ENCODE peak calls at places on chromosomes 1 and 21, in eight cellular contexts. One of them, this sample, is unnamed.

GRCh38 chr1:243597383-243597782 is 252.7 kb downstream of the AKT3 start:
- DNase-seq in naive thymus-derived CD4-positive, alpha-beta T cell: no peak
- DNase-seq in fibroblast of lung: peak
- DNase-seq in PC-9: no peak
- DNase-seq in MM.1S: no peak
- DNase-seq in cardiac muscle cell: no peak
- DNase-seq in endodermal cell: no peak
- DNase-seq in AG04450: no peak
- DNase-seq in this sample: no peak

GRCh38 chr1:27360159-27361043 is 6.4 kb downstream of the MAP3K6 start:
- DNase-seq in MM.1S: no peak
- DNase-seq in PC-9: no peak
- DNase-seq in cardiac muscle cell: peak
- DNase-seq in endodermal cell: peak
- DNase-seq in fibroblast of lung: no peak
- DNase-seq in AG04450: no peak
- DNase-seq in naive thymus-derived CD4-positive, alpha-beta T cell: peak
- DNase-seq in this sample: peak

GRCh38 chr1:7808253-7808844 is 24.3 kb downstream of the PER3 start:
- DNase-seq in AG04450: no peak
- DNase-seq in naive thymus-derived CD4-positive, alpha-beta T cell: peak
- DNase-seq in MM.1S: peak
- DNase-seq in cardiac muscle cell: peak
- DNase-seq in endodermal cell: no peak
- DNase-seq in fibroblast of lung: peak
- DNase-seq in PC-9: no peak
- DNase-seq in this sample: peak

GRCh38 chr1:22888320-22889075 is 84.2 kb downstream of the LACTBL1 start:
- DNase-seq in AG04450: no peak
- DNase-seq in endodermal cell: no peak
- DNase-seq in fibroblast of lung: peak
- DNase-seq in naive thymus-derived CD4-positive, alpha-beta T cell: no peak
- DNase-seq in cardiac muscle cell: no peak
- DNase-seq in MM.1S: no peak
- DNase-seq in PC-9: no peak
- DNase-seq in this sample: no peak

GRCh38 chr1:172883387-172883791 is 167.4 kb downstream of the TNFSF18 start:
- DNase-seq in cardiac muscle cell: no peak
- DNase-seq in MM.1S: peak
- DNase-seq in naive thymus-derived CD4-positive, alpha-beta T cell: no peak
- DNase-seq in AG04450: no peak
- DNase-seq in fibroblast of lung: peak
- DNase-seq in PC-9: no peak
- DNase-seq in endodermal cell: no peak
- DNase-seq in this sample: no peak

GRCh38 chr1:172662464-172663109 is 3.7 kb downstream of the FASLG start:
- DNase-seq in naive thymus-derived CD4-positive, alpha-beta T cell: peak
- DNase-seq in cardiac muscle cell: no peak
- DNase-seq in MM.1S: peak
- DNase-seq in endodermal cell: no peak
- DNase-seq in PC-9: no peak
- DNase-seq in AG04450: peak
- DNase-seq in fibroblast of lung: peak
- DNase-seq in this sample: peak

GRCh38 chr1:6385673-6386191 is 7.8 kb downstream of the ACOT7 start:
- DNase-seq in fibroblast of lung: peak
- DNase-seq in PC-9: peak
- DNase-seq in endodermal cell: peak
- DNase-seq in MM.1S: no peak
- DNase-seq in cardiac muscle cell: peak
- DNase-seq in AG04450: no peak
- DNase-seq in naive thymus-derived CD4-positive, alpha-beta T cell: no peak
- DNase-seq in this sample: no peak

GRCh38 chr1:172719694-172720138 is 60.8 kb downstream of the FASLG start:
- DNase-seq in PC-9: peak
- DNase-seq in MM.1S: peak
- DNase-seq in AG04450: no peak
- DNase-seq in cardiac muscle cell: peak
- DNase-seq in fibroblast of lung: peak
- DNase-seq in endodermal cell: peak
- DNase-seq in naive thymus-derived CD4-positive, alpha-beta T cell: peak
- DNase-seq in this sample: no peak

GRCh38 chr1:97210302-97210701 is 488.7 kb downstream of the PTBP2 start:
- DNase-seq in fibroblast of lung: peak
- DNase-seq in cardiac muscle cell: no peak
- DNase-seq in MM.1S: no peak
- DNase-seq in endodermal cell: no peak
- DNase-seq in PC-9: no peak
- DNase-seq in naive thymus-derived CD4-positive, alpha-beta T cell: no peak
- DNase-seq in AG04450: no peak
- DNase-seq in this sample: no peak

GRCh38 chr21:45536301-45537081 is 5.7 kb downstream of the SLC19A1 start:
- DNase-seq in endodermal cell: peak
- DNase-seq in PC-9: no peak
- DNase-seq in naive thymus-derived CD4-positive, alpha-beta T cell: no peak
- DNase-seq in AG04450: no peak
- DNase-seq in MM.1S: no peak
- DNase-seq in cardiac muscle cell: no peak
- DNase-seq in fibroblast of lung: no peak
- DNase-seq in this sample: no peak

GRCh38 chr1:160837558-160838205 is 25.0 kb downstream of the CD244 start:
- DNase-seq in PC-9: peak
- DNase-seq in MM.1S: peak
- DNase-seq in fibroblast of lung: peak
- DNase-seq in endodermal cell: no peak
- DNase-seq in AG04450: no peak
- DNase-seq in cardiac muscle cell: no peak
- DNase-seq in naive thymus-derived CD4-positive, alpha-beta T cell: peak
- DNase-seq in this sample: peak

GRCh38 chr1:231385118-231385748 is 36.9 kb downstream of the EGLN1 start:
- DNase-seq in MM.1S: no peak
- DNase-seq in cardiac muscle cell: no peak
- DNase-seq in naive thymus-derived CD4-positive, alpha-beta T cell: no peak
- DNase-seq in AG04450: no peak
- DNase-seq in fibroblast of lung: peak
- DNase-seq in endodermal cell: no peak
- DNase-seq in PC-9: peak
- DNase-seq in this sample: no peak

GRCh38 chr1:184974086-184974836 is at the start of gene NIBAN1:
- DNase-seq in naive thymus-derived CD4-positive, alpha-beta T cell: peak
- DNase-seq in cardiac muscle cell: peak
- DNase-seq in endodermal cell: peak
- DNase-seq in PC-9: peak
- DNase-seq in fibroblast of lung: peak
- DNase-seq in AG04450: no peak
- DNase-seq in MM.1S: peak
- DNase-seq in this sample: peak

GRCh38 chr1:81498370-81499184 is 302.2 kb upstream of the ADGRL2 start:
- DNase-seq in cardiac muscle cell: no peak
- DNase-seq in naive thymus-derived CD4-positive, alpha-beta T cell: no peak
- DNase-seq in MM.1S: peak
- DNase-seq in AG04450: no peak
- DNase-seq in endodermal cell: no peak
- DNase-seq in PC-9: no peak
- DNase-seq in fibroblast of lung: no peak
- DNase-seq in this sample: no peak

GRCh38 chr1:68210027-68210426 is 22.3 kb downstream of the WLS start:
- DNase-seq in PC-9: no peak
- DNase-seq in endodermal cell: no peak
- DNase-seq in cardiac muscle cell: no peak
- DNase-seq in AG04450: no peak
- DNase-seq in fibroblast of lung: no peak
- DNase-seq in naive thymus-derived CD4-positive, alpha-beta T cell: no peak
- DNase-seq in MM.1S: no peak
- DNase-seq in this sample: no peak

GRCh38 chr1:230851291-230851691 is 17.0 kb downstream of the C1orf198 start:
- DNase-seq in PC-9: no peak
- DNase-seq in naive thymus-derived CD4-positive, alpha-beta T cell: no peak
- DNase-seq in AG04450: no peak
- DNase-seq in cardiac muscle cell: peak
- DNase-seq in MM.1S: no peak
- DNase-seq in fibroblast of lung: peak
- DNase-seq in endodermal cell: peak
- DNase-seq in this sample: no peak

GRCh38 chr1:30864681-30865080 is 43.9 kb downstream of the SDC3 start:
- DNase-seq in endodermal cell: no peak
- DNase-seq in cardiac muscle cell: no peak
- DNase-seq in PC-9: no peak
- DNase-seq in AG04450: no peak
- DNase-seq in fibroblast of lung: no peak
- DNase-seq in naive thymus-derived CD4-positive, alpha-beta T cell: no peak
- DNase-seq in MM.1S: no peak
- DNase-seq in this sample: no peak

GRCh38 chr1:50605186-50605875 is 182.1 kb upstream of the DMRTA2 start:
- DNase-seq in PC-9: no peak
- DNase-seq in fibroblast of lung: peak
- DNase-seq in endodermal cell: peak
- DNase-seq in naive thymus-derived CD4-positive, alpha-beta T cell: no peak
- DNase-seq in MM.1S: no peak
- DNase-seq in AG04450: no peak
- DNase-seq in cardiac muscle cell: peak
- DNase-seq in this sample: peak

GRCh38 chr1:74652711-74653131 is 20.9 kb downstream of the ERICH3 start:
- DNase-seq in naive thymus-derived CD4-positive, alpha-beta T cell: no peak
- DNase-seq in fibroblast of lung: peak
- DNase-seq in AG04450: peak
- DNase-seq in MM.1S: no peak
- DNase-seq in PC-9: peak
- DNase-seq in cardiac muscle cell: no peak
- DNase-seq in endodermal cell: no peak
- DNase-seq in this sample: no peak

GRCh38 chr1:154860154-154860870 is 9.8 kb downstream of the KCNN3 start:
- DNase-seq in naive thymus-derived CD4-positive, alpha-beta T cell: no peak
- DNase-seq in MM.1S: peak
- DNase-seq in PC-9: no peak
- DNase-seq in AG04450: no peak
- DNase-seq in fibroblast of lung: no peak
- DNase-seq in endodermal cell: no peak
- DNase-seq in cardiac muscle cell: peak
- DNase-seq in this sample: no peak
- H3K27ac ChIP-seq in naive thymus-derived CD4-positive, alpha-beta T cell: no peak
- H3K27ac ChIP-seq in MM.1S: peak
- H3K27ac ChIP-seq in PC-9: no peak
- H3K27ac ChIP-seq in AG04450: no peak
- H3K27ac ChIP-seq in fibroblast of lung: no peak
- H3K27ac ChIP-seq in endodermal cell: no peak
- H3K27ac ChIP-seq in cardiac muscle cell: peak
- H3K27ac ChIP-seq in this sample: no peak

GRCh38 chr1:196515904-196516303 is 92.3 kb downstream of the KCNT2 start:
- DNase-seq in fibroblast of lung: no peak
- DNase-seq in endodermal cell: peak
- DNase-seq in cardiac muscle cell: no peak
- DNase-seq in MM.1S: no peak
- DNase-seq in AG04450: no peak
- DNase-seq in PC-9: no peak
- DNase-seq in naive thymus-derived CD4-positive, alpha-beta T cell: no peak
- DNase-seq in this sample: no peak

GRCh38 chr1:196517193-196517592 is 91.0 kb downstream of the KCNT2 start:
- DNase-seq in cardiac muscle cell: no peak
- DNase-seq in naive thymus-derived CD4-positive, alpha-beta T cell: no peak
- DNase-seq in endodermal cell: no peak
- DNase-seq in PC-9: no peak
- DNase-seq in fibroblast of lung: no peak
- DNase-seq in MM.1S: no peak
- DNase-seq in AG04450: no peak
- DNase-seq in this sample: no peak

DNA sequence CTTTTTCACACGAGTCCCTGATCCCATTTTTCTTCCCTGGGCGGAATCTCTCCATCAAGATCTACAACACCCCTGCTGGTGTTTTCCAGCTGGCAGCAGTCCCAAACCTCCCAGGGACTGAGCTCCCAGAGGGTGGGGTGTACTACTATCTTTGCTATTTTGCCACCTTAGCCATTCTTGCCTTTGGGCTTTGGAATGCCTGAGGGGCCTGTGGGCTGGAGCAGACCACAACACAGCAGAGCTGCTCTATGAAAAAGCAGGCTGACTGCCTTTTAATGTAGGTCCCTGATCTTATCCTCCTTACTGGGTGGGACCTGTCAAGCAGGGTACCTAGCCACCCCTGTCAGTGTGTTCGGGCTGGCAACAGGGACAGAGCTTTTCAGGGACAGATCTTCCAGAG is 91.9 kb downstream of the KCNT2 start:
- DNase-seq in naive thymus-derived CD4-positive, alpha-beta T cell: no peak
- DNase-seq in MM.1S: no peak
- DNase-seq in endodermal cell: no peak
- DNase-seq in AG04450: no peak
- DNase-seq in cardiac muscle cell: no peak
- DNase-seq in fibroblast of lung: peak
- DNase-seq in PC-9: peak
- DNase-seq in this sample: no peak
- H3K27ac ChIP-seq in naive thymus-derived CD4-positive, alpha-beta T cell: no peak
- H3K27ac ChIP-seq in MM.1S: no peak
- H3K27ac ChIP-seq in endodermal cell: no peak
- H3K27ac ChIP-seq in AG04450: no peak
- H3K27ac ChIP-seq in cardiac muscle cell: no peak
- H3K27ac ChIP-seq in fibroblast of lung: no peak
- H3K27ac ChIP-seq in PC-9: no peak
- H3K27ac ChIP-seq in this sample: no peak

DNA sequence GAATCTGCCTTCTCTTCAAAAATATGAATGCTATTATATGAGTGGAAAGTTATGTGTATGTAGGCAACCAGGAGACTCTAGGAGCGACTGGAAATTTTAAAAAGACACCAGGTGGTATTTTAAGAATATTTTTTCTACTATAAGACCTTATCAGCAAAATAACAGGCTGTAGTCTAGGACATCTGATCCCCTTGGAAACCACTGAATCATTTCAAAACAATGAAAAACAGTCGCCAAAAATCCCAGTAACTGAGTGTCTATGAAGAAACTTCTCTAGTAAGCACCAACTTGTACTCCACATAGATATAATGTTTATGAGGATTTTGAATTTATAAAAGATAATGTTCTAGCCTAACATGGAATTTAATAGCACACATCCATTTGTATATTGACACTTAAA is 358.5 kb downstream of the GPATCH2 start:
- DNase-seq in cardiac muscle cell: no peak
- DNase-seq in endodermal cell: no peak
- DNase-seq in AG04450: peak
- DNase-seq in naive thymus-derived CD4-positive, alpha-beta T cell: no peak
- DNase-seq in MM.1S: no peak
- DNase-seq in PC-9: no peak
- DNase-seq in fibroblast of lung: peak
- DNase-seq in this sample: no peak
- H3K27ac ChIP-seq in cardiac muscle cell: no peak
- H3K27ac ChIP-seq in endodermal cell: no peak
- H3K27ac ChIP-seq in AG04450: no peak
- H3K27ac ChIP-seq in naive thymus-derived CD4-positive, alpha-beta T cell: no peak
- H3K27ac ChIP-seq in MM.1S: no peak
- H3K27ac ChIP-seq in PC-9: no peak
- H3K27ac ChIP-seq in fibroblast of lung: no peak
- H3K27ac ChIP-seq in this sample: no peak

DNA sequence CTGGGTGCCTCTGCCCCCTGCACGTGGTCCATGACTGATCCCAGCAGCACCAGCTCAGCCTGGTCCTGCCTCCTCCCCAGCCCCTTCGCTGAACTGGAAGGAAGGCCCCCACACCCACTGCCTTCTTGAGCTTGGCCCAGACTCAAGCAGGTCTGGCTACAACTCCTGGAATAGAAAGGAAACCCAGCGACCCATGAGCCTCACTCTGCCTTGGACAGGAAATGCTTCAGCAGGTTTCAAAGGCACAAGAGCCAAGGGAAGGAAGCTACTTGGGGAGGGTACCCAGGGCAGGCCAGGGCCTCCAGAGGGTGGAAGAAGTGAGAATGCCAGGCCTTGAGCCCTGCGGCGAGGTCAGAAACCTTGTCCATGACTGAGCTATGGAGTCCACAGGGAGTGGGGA is 35.9 kb upstream of the RD3 start:
- DNase-seq in cardiac muscle cell: no peak
- DNase-seq in naive thymus-derived CD4-positive, alpha-beta T cell: no peak
- DNase-seq in endodermal cell: no peak
- DNase-seq in fibroblast of lung: no peak
- DNase-seq in AG04450: no peak
- DNase-seq in MM.1S: peak
- DNase-seq in PC-9: no peak
- DNase-seq in this sample: no peak
- H3K27ac ChIP-seq in cardiac muscle cell: no peak
- H3K27ac ChIP-seq in naive thymus-derived CD4-positive, alpha-beta T cell: no peak
- H3K27ac ChIP-seq in endodermal cell: no peak
- H3K27ac ChIP-seq in fibroblast of lung: no peak
- H3K27ac ChIP-seq in AG04450: no peak
- H3K27ac ChIP-seq in MM.1S: peak
- H3K27ac ChIP-seq in PC-9: no peak
- H3K27ac ChIP-seq in this sample: no peak